ENCODE peak calls at places on chromosomes 4 and X, in nine cellular contexts. I, B, H, K, W, R, E, Z and F are unnamed samples.

GRCh38 chrX:70973221-70973620 is 42.3 kb upstream of the SLC7A3 start:
- DNase-seq in R (no peak), Z (no peak), B (no peak), W (no peak), E (no peak), I (no peak), K (no peak), H (no peak), F (no peak)

GRCh38 chr4:48585401-48585800 is 95.3 kb downstream of the ZAR1 start:
- DNase-seq in B (no peak), W (no peak), K (no peak), R (no peak), Z (no peak), E (no peak), I (no peak), H (no peak), F (no peak)

GRCh38 chr4:7766661-7767345 is 172.9 kb downstream of the AFAP1 start:
- DNase-seq in Z (no peak), B (no peak), H (no peak), I (no peak), K (no peak), W (no peak), R (no peak), E (no peak), F (peak; percentile 27)

GRCh38 chr4:71133491-71133890 is 140.0 kb downstream of the DCK start:
- DNase-seq in Z (no peak), H (no peak), I (no peak), W (no peak), K (peak; percentile 27), E (no peak), R (no peak), B (no peak), F (no peak)

GRCh38 chr4:9762823-9763475 is 18.5 kb upstream of the DRD5 start:
- DNase-seq in K (peak; percentile 81), I (no peak), H (peak; percentile 68), R (peak; percentile 45), Z (peak; percentile 69), B (peak; percentile 68), E (peak; percentile 28), W (peak; percentile 30), F (no peak)

GRCh38 chrX:8730812-8731578 is 942 bp downstream of the ANOS1 start:
- DNase-seq in R (no peak), H (peak; percentile 23), B (no peak), W (no peak), K (no peak), I (no peak), Z (no peak), E (no peak), F (no peak)

GRCh38 chr4:127687580-127687979 is 42.6 kb upstream of the SLC25A31 start:
- DNase-seq in H (no peak), I (no peak), R (no peak), Z (no peak), W (no peak), E (no peak), K (no peak), B (no peak), F (no peak)

GRCh38 chr4:110498420-110498819 is 22.5 kb downstream of the ENPEP start:
- DNase-seq in E (no peak), H (no peak), I (no peak), W (no peak), B (no peak), Z (no peak), K (no peak), R (no peak), F (no peak)

GRCh38 chr4:10619220-10619619 is 65.3 kb downstream of the CLNK start:
- DNase-seq in K (peak; percentile 38), W (no peak), E (no peak), R (no peak), H (peak; percentile 38), Z (no peak), B (no peak), I (no peak), F (no peak)

GRCh38 chr4:178712486-178712885 is 1270.2 kb upstream of the AGA start:
- DNase-seq in E (no peak), Z (no peak), K (no peak), W (no peak), R (no peak), B (no peak), H (no peak), I (no peak), F (no peak)

GRCh38 chr4:2849267-2850140 is 5.9 kb downstream of the ADD1 start:
- DNase-seq in E (no peak), W (no peak), Z (no peak), I (no peak), B (no peak), K (no peak), H (no peak), R (no peak), F (no peak)

GRCh38 chrX:53022381-53022780 is 26.2 kb upstream of the GPR173 start:
- DNase-seq in B (no peak), K (no peak), I (no peak), H (no peak), R (no peak), E (no peak), Z (no peak), W (no peak), F (no peak)

GRCh38 chrX:111095974-111096870 is at the start of gene PAK3:
- DNase-seq in H (peak; percentile 69), B (peak; percentile 78), R (no peak), K (peak; percentile 77), Z (peak; percentile 19), W (no peak), I (peak; percentile 23), E (no peak), F (no peak)

GRCh38 chrX:42823443-42823842 is 45.5 kb upstream of the PPP1R2C start:
- DNase-seq in B (no peak), W (no peak), R (no peak), I (no peak), Z (no peak), E (no peak), H (no peak), K (no peak), F (no peak)

GRCh38 chr4:17347445-17347844 is 164.4 kb downstream of the QDPR start:
- DNase-seq in Z (peak; percentile 3), K (peak; percentile 70), W (no peak), E (no peak), R (no peak), H (peak; percentile 3), B (no peak), I (no peak), F (no peak)

GRCh38 chr4:175906397-175906796 is 94.3 kb upstream of the GPM6A start:
- DNase-seq in K (no peak), E (no peak), Z (no peak), B (no peak), W (no peak), H (no peak), I (no peak), R (no peak), F (no peak)

GRCh38 chr4:15004701-15005301 is 2.5 kb downstream of the CPEB2 start:
- DNase-seq in K (peak; percentile 81), Z (peak; percentile 52), R (peak; percentile 60), B (peak; percentile 81), E (peak; percentile 27), W (peak; percentile 81), H (peak; percentile 80), I (peak; percentile 53), F (peak; percentile 58)

GRCh38 chr4:87657525-87657924 is 7.4 kb downstream of the DMP1 start:
- DNase-seq in E (peak; percentile 51), B (no peak), K (peak; percentile 72), I (no peak), R (no peak), H (peak; percentile 62), W (no peak), Z (peak; percentile 52), F (no peak)

GRCh38 chrX:38669425-38669824 is 108.1 kb downstream of the TSPAN7 start:
- DNase-seq in Z (no peak), R (no peak), W (no peak), K (no peak), B (no peak), H (no peak), I (no peak), E (no peak), F (no peak)

DNA sequence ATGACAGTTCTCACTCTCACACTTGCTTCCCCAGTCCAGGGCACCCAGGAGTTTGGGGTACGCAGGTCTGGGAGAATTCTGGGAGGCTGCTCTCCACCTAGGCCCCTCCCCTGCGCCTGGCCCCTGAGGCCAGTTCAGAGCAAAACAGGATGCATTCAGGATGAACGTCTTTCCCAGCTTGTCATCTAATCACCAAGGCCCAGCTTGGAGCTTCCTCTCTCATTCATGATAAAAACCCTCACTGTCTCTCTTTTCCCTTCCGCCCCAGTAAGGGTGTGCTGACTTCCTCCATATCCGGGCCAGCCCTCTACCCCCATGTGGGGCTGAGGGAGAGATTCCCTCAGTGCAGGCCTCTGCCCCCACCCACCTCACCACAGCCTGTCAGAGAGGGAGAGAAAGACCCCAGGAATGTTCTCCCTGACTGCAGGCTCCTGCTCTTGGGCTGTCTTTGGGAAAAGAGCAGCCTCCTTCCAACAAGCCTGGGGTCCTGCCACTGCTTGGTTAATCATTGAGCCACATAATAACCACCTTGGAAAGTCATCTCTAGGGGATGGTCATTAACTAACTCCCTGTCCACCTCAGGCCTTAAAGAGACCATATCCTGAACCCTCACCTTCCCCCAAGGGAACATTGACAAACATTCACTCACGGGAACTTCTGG is 50.1 kb downstream of the STARD8 start:
- DNase-seq in B (no peak), H (no peak), K (no peak), W (no peak), Z (no peak), E (no peak), I (no peak), R (no peak), F (no peak)
- TF ChIP-seq CTCF in B (no peak), H (no peak), K (no peak), W (no peak), Z (no peak), E (no peak), I (no peak), R (no peak), F (no peak)

DNA sequence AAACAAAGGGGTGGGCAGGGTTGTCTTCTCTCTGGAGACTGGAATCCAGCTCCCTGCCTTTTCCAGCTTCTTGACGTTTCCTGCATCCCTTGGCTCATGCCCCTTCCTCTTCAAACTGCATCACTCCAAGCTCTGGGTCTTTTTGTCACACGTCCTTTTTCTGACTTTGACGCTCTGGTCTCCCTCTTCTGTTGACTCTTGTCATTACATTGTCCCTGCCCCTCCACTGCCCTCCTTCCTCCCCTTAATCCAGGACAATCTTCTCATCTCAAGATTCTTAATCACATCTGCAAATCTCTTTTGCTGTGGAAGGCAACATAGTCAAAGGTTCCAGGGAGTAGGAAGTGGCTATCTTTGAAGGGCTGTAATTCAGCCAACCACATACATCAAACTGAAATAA is 178.3 kb downstream of the TMA16 start:
- DNase-seq in Z (no peak), R (no peak), K (no peak), E (no peak), H (no peak), I (no peak), B (no peak), W (no peak), F (no peak)
- TF ChIP-seq CTCF in Z (no peak), R (no peak), K (no peak), E (no peak), H (peak; percentile 2), I (no peak), B (no peak), W (no peak), F (no peak)

GRCh38 chr4:145770124-145770523 is 90.2 kb downstream of the C4orf51 start:
- DNase-seq in B (no peak), E (no peak), W (no peak), H (no peak), R (no peak), K (no peak), Z (no peak), I (no peak), F (no peak)
- TF ChIP-seq CTCF in B (no peak), E (no peak), W (no peak), H (no peak), R (no peak), K (no peak), Z (no peak), I (no peak), F (no peak)

GRCh38 chrX:97743014-97743413 is 859.3 kb downstream of the RPA4 start:
- DNase-seq in W (no peak), H (no peak), Z (peak; percentile 0), K (peak; percentile 10), R (no peak), B (no peak), I (no peak), E (no peak), F (no peak)
- TF ChIP-seq CTCF in W (no peak), H (peak; percentile 24), Z (no peak), K (no peak), R (peak; percentile 10), B (no peak), I (no peak), E (peak; percentile 14), F (no peak)